ENCODE peak calls at places on chromosome 9, in four cellular contexts. F is left ventricle myocardium inferior, P is OCI-LY7, I is CD14-positive monocyte. R is an unnamed sample.

GRCh38 chr9:71795097-71795807 is 26.9 kb upstream of the CEMIP2 start:
- DNase-seq in F (no peak), P (peak; percentile 95), I (no peak), R (no peak)

GRCh38 chr9:7937018-7937417 is 137.4 kb upstream of the DMAC1 start:
- DNase-seq in I (no peak), P (no peak), F (no peak), R (no peak)

GRCh38 chr9:131997779-131998178 is 81.9 kb downstream of the MED27 start:
- DNase-seq in F (peak; percentile 40), I (no peak), P (no peak), R (no peak)

GRCh38 chr9:19976226-19976625 is 187.4 kb upstream of the SLC24A2 start:
- DNase-seq in F (no peak), P (peak; percentile 14), I (no peak), R (no peak)

GRCh38 chr9:115118471-115119156 is 657 bp upstream of the TNC start:
- DNase-seq in P (no peak), I (no peak), F (peak; percentile 20), R (no peak)

GRCh38 chr9:5459289-5459829 is 9.0 kb downstream of the CD274 start:
- DNase-seq in F (no peak), P (no peak), I (peak; percentile 57), R (no peak)

GRCh38 chr9:90517103-90517502 is 125.5 kb downstream of the DIRAS2 start:
- DNase-seq in F (no peak), I (no peak), P (no peak), R (no peak)

GRCh38 chr9:69136781-69137180 is 37.3 kb upstream of the TJP2 start:
- DNase-seq in P (no peak), F (no peak), I (no peak), R (no peak)

GRCh38 chr9:110545705-110546104 is 33.8 kb downstream of the SVEP1 start:
- DNase-seq in F (no peak), P (no peak), I (no peak), R (no peak)

GRCh38 chr9:133134419-133135190 is 13.6 kb upstream of the RALGDS start:
- DNase-seq in F (no peak), I (no peak), P (no peak), R (no peak)

GRCh38 chr9:93950619-93951601 is 4.2 kb downstream of the BARX1 start:
- DNase-seq in P (no peak), I (no peak), F (no peak), R (peak; percentile 67)

GRCh38 chr9:4174781-4175180 is 125.1 kb downstream of the GLIS3 start:
- DNase-seq in F (no peak), P (no peak), I (no peak), R (no peak)

GRCh38 chr9:96203867-96204412 is 98.0 kb downstream of the HSD17B3 start:
- DNase-seq in I (no peak), F (peak; percentile 20), P (no peak), R (no peak)

GRCh38 chr9:77912895-77913693 is 118.5 kb downstream of the GNAQ start:
- DNase-seq in F (no peak), I (no peak), P (no peak), R (no peak)

GRCh38 chr9:90064248-90064647 is 459.4 kb downstream of the GADD45G start:
- DNase-seq in F (no peak), I (no peak), P (no peak), R (no peak)

GRCh38 chr9:72315089-72315509 is 49.9 kb downstream of the ZFAND5 start:
- DNase-seq in P (no peak), F (peak; percentile 43), I (no peak), R (no peak)

GRCh38 chr9:38376266-38376665 is 16.2 kb upstream of the ALDH1B1 start:
- DNase-seq in F (no peak), P (no peak), I (no peak), R (no peak)

GRCh38 chr9:22165144-22165543 is 156.0 kb upstream of the CDKN2B start:
- DNase-seq in F (no peak), P (no peak), I (no peak), R (no peak)

GRCh38 chr9:81874228-81874627 is 54.0 kb upstream of the SPATA31D4 start:
- DNase-seq in P (no peak), I (no peak), F (no peak), R (no peak)

DNA sequence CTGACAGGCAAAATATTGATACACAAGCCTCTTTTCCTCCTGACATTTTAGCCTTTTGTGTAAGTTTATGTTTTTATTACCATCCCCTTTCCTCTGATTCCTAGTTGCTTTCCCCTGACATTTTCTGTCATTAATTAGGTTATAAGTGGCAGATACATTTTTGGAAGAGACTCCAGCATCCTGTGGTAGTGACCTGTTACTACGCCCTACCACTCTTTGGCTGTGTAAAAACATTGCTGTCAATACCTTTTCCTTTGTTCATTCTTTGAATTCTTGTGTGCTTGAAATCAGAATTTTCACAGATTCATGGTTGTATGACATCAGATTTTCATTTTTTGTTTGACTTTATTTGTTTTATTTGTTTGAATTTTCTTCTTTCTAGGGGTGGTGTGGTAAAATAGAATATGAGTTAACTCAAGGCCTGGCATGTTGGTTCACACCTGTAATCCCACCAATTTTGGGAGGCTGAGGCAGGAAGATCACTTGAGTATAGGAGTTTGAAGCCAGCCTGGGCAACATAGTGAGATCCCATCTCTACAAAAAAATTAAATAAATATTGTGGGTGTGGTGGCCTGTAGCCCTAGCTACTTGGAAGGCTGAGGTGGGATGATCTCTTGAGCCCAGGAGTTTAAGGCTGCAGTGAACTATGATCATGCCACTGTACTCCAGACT is 43.4 kb downstream of the UBE2R2 start:
- DNase-seq in I (no peak), F (no peak), P (no peak), R (no peak)
- TF ChIP-seq CTCF in I (peak; percentile 34), F (peak; percentile 10), P (peak; percentile 35), R (peak; percentile 30)

GRCh38 chr9:12698986-12699385 is 5.8 kb downstream of the TYRP1 start:
- DNase-seq in I (no peak), F (no peak), P (no peak), R (no peak)
- TF ChIP-seq CTCF in I (no peak), F (peak; percentile 44), P (no peak), R (no peak)

DNA sequence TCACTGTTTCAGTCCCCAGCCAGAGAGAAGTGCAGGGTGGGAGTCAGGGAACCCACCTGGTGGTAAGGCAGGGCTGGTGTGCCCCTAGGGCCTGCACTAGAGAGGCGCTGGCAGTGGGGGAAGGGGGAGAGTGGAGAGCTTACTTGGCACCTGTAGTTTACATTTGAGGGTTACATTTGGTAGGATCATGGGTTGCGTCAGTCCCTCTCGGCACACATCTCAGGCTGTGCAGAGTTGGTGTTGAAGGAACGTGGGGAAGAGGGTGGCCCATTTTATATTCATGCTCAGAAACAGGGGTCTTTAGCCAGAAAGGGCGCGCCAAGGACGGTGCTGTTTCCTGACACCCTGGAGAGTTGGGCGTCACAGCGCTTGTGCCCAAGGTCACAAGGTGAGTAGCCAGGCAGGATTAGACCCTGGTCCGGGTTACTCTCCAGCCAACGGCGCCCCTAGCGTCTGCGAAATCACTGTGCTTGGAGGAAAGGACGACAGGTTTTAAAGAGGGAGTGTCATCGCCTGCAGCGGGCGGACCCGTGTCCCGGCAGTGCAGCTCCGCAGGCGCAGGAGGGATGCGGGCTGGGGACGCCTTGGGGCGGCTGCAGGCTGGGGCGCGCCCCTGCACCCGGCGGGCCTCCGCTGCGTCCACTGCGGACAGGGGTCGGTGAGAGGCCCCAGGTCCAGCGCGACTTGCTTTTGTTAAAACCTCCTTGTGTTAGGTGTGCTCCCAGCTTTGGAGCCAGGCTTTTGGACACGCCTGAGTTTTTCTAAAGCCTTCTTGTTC is 272.6 kb downstream of the FANCC start:
- DNase-seq in F (peak; percentile 53), I (no peak), P (no peak), R (no peak)
- TF ChIP-seq CTCF in F (peak; percentile 50), I (no peak), P (no peak), R (peak; percentile 66)

GRCh38 chr9:128992995-128993394 is 35.1 kb downstream of the SH3GLB2 start:
- DNase-seq in I (no peak), F (no peak), P (peak; percentile 16), R (no peak)
- TF ChIP-seq CTCF in I (no peak), F (peak; percentile 36), P (peak; percentile 57), R (peak; percentile 52)

GRCh38 chr9:13957089-13957488 is 356.9 kb downstream of the NFIB start:
- DNase-seq in P (no peak), I (no peak), F (no peak), R (no peak)
- TF ChIP-seq CTCF in P (no peak), I (no peak), F (no peak), R (no peak)

GRCh38 chr9:80602291-80602690 is 1030.5 kb downstream of the TLE4 start:
- DNase-seq in I (no peak), F (no peak), P (no peak), R (no peak)

GRCh38 chr9:80605793-80606192 is 1034.0 kb downstream of the TLE4 start:
- DNase-seq in P (no peak), I (no peak), F (no peak), R (no peak)

DNA sequence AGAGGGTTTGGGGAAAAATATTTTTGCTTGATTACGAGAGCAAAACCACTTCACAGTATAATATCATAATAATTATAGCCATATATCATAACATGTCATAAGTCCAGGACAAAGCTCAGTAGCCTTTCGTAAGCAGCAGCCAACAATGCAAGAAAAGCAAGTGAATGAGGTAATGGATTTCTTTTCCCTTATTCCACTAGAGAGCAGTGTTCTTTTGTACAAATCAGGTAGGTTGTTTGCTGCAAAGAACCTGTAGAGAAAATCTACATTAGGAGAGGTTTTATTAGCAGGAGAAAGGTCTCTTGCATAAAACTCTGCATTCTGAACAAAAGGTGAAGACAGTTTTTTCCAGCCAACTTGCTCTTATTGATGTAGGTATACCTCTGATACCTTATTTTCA is 1033.4 kb downstream of the TLE4 start:
- DNase-seq in P (no peak), F (no peak), I (no peak), R (no peak)
- TF ChIP-seq CTCF in P (no peak), F (peak; percentile 36), I (no peak), R (peak; percentile 85)

GRCh38 chr9:122145462-122145861 is 14.1 kb downstream of the NDUFA8 start:
- DNase-seq in F (no peak), I (no peak), P (no peak), R (no peak)

GRCh38 chr9:122144006-122144405 is 15.6 kb downstream of the NDUFA8 start:
- DNase-seq in I (peak; percentile 16), F (no peak), P (no peak), R (no peak)

GRCh38 chr9:122143296-122143695 is 16.3 kb downstream of the NDUFA8 start:
- DNase-seq in I (no peak), F (no peak), P (no peak), R (no peak)

GRCh38 chr9:122141671-122142070 is 17.9 kb downstream of the NDUFA8 start:
- DNase-seq in P (no peak), I (no peak), F (no peak), R (no peak)

DNA sequence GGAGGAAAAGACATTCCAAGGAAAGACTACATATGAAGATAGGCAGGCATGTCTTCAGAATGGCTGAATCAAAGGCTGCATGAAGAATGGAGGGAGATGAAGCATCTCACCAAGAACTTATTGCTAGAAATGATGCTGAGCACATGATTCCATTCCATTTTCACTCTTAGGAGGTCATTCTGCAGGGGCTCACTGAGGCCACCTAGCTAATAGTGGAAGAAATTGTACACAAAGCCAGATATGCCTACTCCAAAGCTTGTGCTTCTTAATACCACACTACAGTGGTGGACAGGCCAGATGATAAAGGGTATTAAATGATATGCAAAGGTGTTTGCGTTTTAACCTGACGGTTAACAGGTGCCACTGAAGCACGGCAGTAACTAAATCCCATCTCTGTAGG is 14.7 kb downstream of the NDUFA8 start:
- DNase-seq in F (no peak), P (peak; percentile 18), I (no peak), R (no peak)
- TF ChIP-seq CTCF in F (peak; percentile 51), P (peak; percentile 75), I (no peak), R (peak; percentile 59)

GRCh38 chr9:107024193-107024592 is 161.2 kb downstream of the ZNF462 start:
- DNase-seq in F (no peak), I (no peak), P (peak; percentile 86), R (no peak)
- TF ChIP-seq CTCF in F (no peak), I (no peak), P (no peak), R (no peak)

GRCh38 chr9:119375892-119376291 is 6.7 kb upstream of the BRINP1 start:
- DNase-seq in F (no peak), I (no peak), P (peak; percentile 19), R (no peak)
- TF ChIP-seq CTCF in F (peak; percentile 47), I (no peak), P (peak; percentile 64), R (peak; percentile 48)

R was measured in chondrocyte.